ENCODE peak calls at places on chromosomes 11 and 22, in six cellular contexts. One of them, this sample, is unnamed.

GRCh38 chr22:50688448-50688847 is 15.8 kb downstream of the SHANK3 start:
- DNase-seq in NCI-H774: no peak
- DNase-seq in T-helper 1 cell: no peak
- DNase-seq in astrocyte of the spinal cord: no peak
- DNase-seq in NCI-H1105 treated with DMSO at 0.1 percent for 48 hours: no peak
- DNase-seq in AG09319: no peak
- DNase-seq in this sample: no peak

GRCh38 chr11:9651899-9652748 is 11.8 kb upstream of the SWAP70 start:
- DNase-seq in NCI-H774: no peak
- DNase-seq in T-helper 1 cell: no peak
- DNase-seq in astrocyte of the spinal cord: no peak
- DNase-seq in NCI-H1105 treated with DMSO at 0.1 percent for 48 hours: no peak
- DNase-seq in AG09319: no peak
- DNase-seq in this sample: no peak

GRCh38 chr22:46737976-46738641 is at the start of gene CERK:
- DNase-seq in NCI-H774: peak
- DNase-seq in T-helper 1 cell: peak
- DNase-seq in astrocyte of the spinal cord: peak
- DNase-seq in NCI-H1105 treated with DMSO at 0.1 percent for 48 hours: peak
- DNase-seq in AG09319: no peak
- DNase-seq in this sample: peak

GRCh38 chr22:44672632-44673031 is 29.4 kb upstream of the PRR5 start:
- DNase-seq in NCI-H774: no peak
- DNase-seq in T-helper 1 cell: no peak
- DNase-seq in astrocyte of the spinal cord: no peak
- DNase-seq in NCI-H1105 treated with DMSO at 0.1 percent for 48 hours: no peak
- DNase-seq in AG09319: no peak
- DNase-seq in this sample: no peak

GRCh38 chr11:70606248-70606950 is 208.1 kb downstream of the CTTN start:
- DNase-seq in NCI-H774: no peak
- DNase-seq in T-helper 1 cell: no peak
- DNase-seq in astrocyte of the spinal cord: no peak
- DNase-seq in NCI-H1105 treated with DMSO at 0.1 percent for 48 hours: no peak
- DNase-seq in AG09319: no peak
- DNase-seq in this sample: no peak

GRCh38 chr11:20031155-20032001 is 128.9 kb downstream of the DBX1 start:
- DNase-seq in NCI-H774: no peak
- DNase-seq in T-helper 1 cell: no peak
- DNase-seq in astrocyte of the spinal cord: peak
- DNase-seq in NCI-H1105 treated with DMSO at 0.1 percent for 48 hours: no peak
- DNase-seq in AG09319: peak
- DNase-seq in this sample: peak

GRCh38 chr11:15577519-15577918 is 462.8 kb downstream of the INSC start:
- DNase-seq in NCI-H774: no peak
- DNase-seq in T-helper 1 cell: no peak
- DNase-seq in astrocyte of the spinal cord: no peak
- DNase-seq in NCI-H1105 treated with DMSO at 0.1 percent for 48 hours: no peak
- DNase-seq in AG09319: no peak
- DNase-seq in this sample: no peak

GRCh38 chr11:66203847-66204246 is 64.6 kb upstream of the RAB1B start:
- DNase-seq in NCI-H774: no peak
- DNase-seq in T-helper 1 cell: no peak
- DNase-seq in astrocyte of the spinal cord: no peak
- DNase-seq in NCI-H1105 treated with DMSO at 0.1 percent for 48 hours: no peak
- DNase-seq in AG09319: no peak
- DNase-seq in this sample: no peak

GRCh38 chr22:37485006-37485713 is 1.0 kb downstream of the MFNG start:
- DNase-seq in NCI-H774: no peak
- DNase-seq in T-helper 1 cell: peak
- DNase-seq in astrocyte of the spinal cord: no peak
- DNase-seq in NCI-H1105 treated with DMSO at 0.1 percent for 48 hours: no peak
- DNase-seq in AG09319: no peak
- DNase-seq in this sample: no peak

GRCh38 chr11:130314749-130315285 is at the start of gene ZBTB44:
- DNase-seq in NCI-H774: peak
- DNase-seq in T-helper 1 cell: peak
- DNase-seq in astrocyte of the spinal cord: peak
- DNase-seq in NCI-H1105 treated with DMSO at 0.1 percent for 48 hours: peak
- DNase-seq in AG09319: peak
- DNase-seq in this sample: peak

This sample was measured in fibroblast of lung.